ENCODE peak calls at places on chromosomes 7 and 10, in nine cellular contexts. One of them, this sample, is unnamed.

GRCh38 chr7:81175291-81175942 is 256.6 kb upstream of the SEMA3C start:
- DNase-seq in tibial artery: no peak
- DNase-seq in fibroblast of the aortic adventitia: no peak
- DNase-seq in choroid plexus epithelial cell: no peak
- DNase-seq in body of pancreas: no peak
- DNase-seq in CD8-positive, alpha-beta T cell: no peak
- DNase-seq in astrocyte of the spinal cord: peak
- DNase-seq in fibroblast of mammary gland: no peak
- DNase-seq in OCI-LY7: no peak
- DNase-seq in this sample: no peak

GRCh38 chr7:139782932-139783331 is 5.1 kb upstream of the HIPK2 start:
- DNase-seq in choroid plexus epithelial cell: no peak
- DNase-seq in tibial artery: no peak
- DNase-seq in astrocyte of the spinal cord: no peak
- DNase-seq in fibroblast of mammary gland: no peak
- DNase-seq in CD8-positive, alpha-beta T cell: no peak
- DNase-seq in body of pancreas: no peak
- DNase-seq in fibroblast of the aortic adventitia: peak
- DNase-seq in OCI-LY7: no peak
- DNase-seq in this sample: no peak

GRCh38 chr10:30935078-30935477 is 96.6 kb downstream of the ZNF438 start:
- DNase-seq in OCI-LY7: no peak
- DNase-seq in tibial artery: no peak
- DNase-seq in CD8-positive, alpha-beta T cell: no peak
- DNase-seq in fibroblast of the aortic adventitia: no peak
- DNase-seq in choroid plexus epithelial cell: no peak
- DNase-seq in astrocyte of the spinal cord: no peak
- DNase-seq in fibroblast of mammary gland: no peak
- DNase-seq in body of pancreas: no peak
- DNase-seq in this sample: no peak

GRCh38 chr10:86264481-86265231 is 101.9 kb downstream of the GRID1 start:
- DNase-seq in CD8-positive, alpha-beta T cell: no peak
- DNase-seq in OCI-LY7: no peak
- DNase-seq in astrocyte of the spinal cord: no peak
- DNase-seq in fibroblast of mammary gland: no peak
- DNase-seq in body of pancreas: peak
- DNase-seq in tibial artery: peak
- DNase-seq in choroid plexus epithelial cell: no peak
- DNase-seq in fibroblast of the aortic adventitia: no peak
- DNase-seq in this sample: no peak

GRCh38 chr10:6445671-6446278 is 134.3 kb downstream of the PRKCQ start:
- DNase-seq in fibroblast of the aortic adventitia: peak
- DNase-seq in choroid plexus epithelial cell: peak
- DNase-seq in fibroblast of mammary gland: peak
- DNase-seq in astrocyte of the spinal cord: peak
- DNase-seq in tibial artery: peak
- DNase-seq in body of pancreas: no peak
- DNase-seq in CD8-positive, alpha-beta T cell: peak
- DNase-seq in OCI-LY7: peak
- DNase-seq in this sample: no peak

GRCh38 chr10:99328579-99329237 is 448 bp upstream of the CNNM1 start:
- DNase-seq in OCI-LY7: no peak
- DNase-seq in fibroblast of the aortic adventitia: peak
- DNase-seq in choroid plexus epithelial cell: no peak
- DNase-seq in tibial artery: no peak
- DNase-seq in CD8-positive, alpha-beta T cell: no peak
- DNase-seq in astrocyte of the spinal cord: no peak
- DNase-seq in fibroblast of mammary gland: peak
- DNase-seq in body of pancreas: no peak
- DNase-seq in this sample: no peak

GRCh38 chr10:2246747-2247146 is 509.4 kb upstream of the ADARB2 start:
- DNase-seq in CD8-positive, alpha-beta T cell: no peak
- DNase-seq in OCI-LY7: no peak
- DNase-seq in tibial artery: no peak
- DNase-seq in astrocyte of the spinal cord: no peak
- DNase-seq in body of pancreas: no peak
- DNase-seq in fibroblast of mammary gland: no peak
- DNase-seq in fibroblast of the aortic adventitia: no peak
- DNase-seq in choroid plexus epithelial cell: no peak
- DNase-seq in this sample: no peak

GRCh38 chr10:58554316-58554715 is 41.6 kb downstream of the BICC1 start:
- DNase-seq in choroid plexus epithelial cell: no peak
- DNase-seq in tibial artery: no peak
- DNase-seq in CD8-positive, alpha-beta T cell: no peak
- DNase-seq in astrocyte of the spinal cord: no peak
- DNase-seq in OCI-LY7: no peak
- DNase-seq in fibroblast of mammary gland: no peak
- DNase-seq in fibroblast of the aortic adventitia: no peak
- DNase-seq in body of pancreas: no peak
- DNase-seq in this sample: no peak

GRCh38 chr10:86106616-86107015 is 260.0 kb downstream of the GRID1 start:
- DNase-seq in OCI-LY7: no peak
- DNase-seq in fibroblast of mammary gland: no peak
- DNase-seq in fibroblast of the aortic adventitia: no peak
- DNase-seq in body of pancreas: no peak
- DNase-seq in astrocyte of the spinal cord: no peak
- DNase-seq in tibial artery: no peak
- DNase-seq in CD8-positive, alpha-beta T cell: no peak
- DNase-seq in choroid plexus epithelial cell: no peak
- DNase-seq in this sample: no peak

GRCh38 chr7:728602-729001 is 1.5 kb upstream of the PRKAR1B start:
- DNase-seq in CD8-positive, alpha-beta T cell: no peak
- DNase-seq in astrocyte of the spinal cord: no peak
- DNase-seq in fibroblast of mammary gland: no peak
- DNase-seq in body of pancreas: no peak
- DNase-seq in choroid plexus epithelial cell: no peak
- DNase-seq in tibial artery: no peak
- DNase-seq in fibroblast of the aortic adventitia: no peak
- DNase-seq in OCI-LY7: no peak
- DNase-seq in this sample: no peak
- H3K4me3 ChIP-seq in CD8-positive, alpha-beta T cell: no peak
- H3K4me3 ChIP-seq in astrocyte of the spinal cord: no peak
- H3K4me3 ChIP-seq in fibroblast of mammary gland: no peak
- H3K4me3 ChIP-seq in body of pancreas: no peak
- H3K4me3 ChIP-seq in choroid plexus epithelial cell: peak
- H3K4me3 ChIP-seq in tibial artery: no peak
- H3K4me3 ChIP-seq in fibroblast of the aortic adventitia: peak
- H3K4me3 ChIP-seq in OCI-LY7: peak
- H3K4me3 ChIP-seq in this sample: no peak

DNA sequence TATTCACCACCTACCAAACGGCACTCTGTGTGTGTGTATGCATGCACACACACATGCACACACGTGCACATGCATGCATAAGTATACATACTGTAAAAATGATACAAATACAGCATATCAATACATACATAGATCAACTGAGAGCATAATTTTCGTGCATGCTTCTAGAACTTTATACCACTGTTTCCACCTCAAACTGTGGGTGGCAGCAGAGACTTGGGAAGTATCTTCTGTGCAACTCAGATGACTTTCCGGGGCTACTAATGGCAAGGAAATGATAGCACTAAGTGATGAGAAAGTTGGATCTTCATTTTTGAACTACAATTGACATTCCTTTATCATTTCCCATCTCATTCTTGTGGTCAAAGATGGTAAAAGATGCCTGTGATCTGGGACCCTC is 570.7 kb downstream of the REEP3 start:
- DNase-seq in CD8-positive, alpha-beta T cell: no peak
- DNase-seq in fibroblast of the aortic adventitia: no peak
- DNase-seq in astrocyte of the spinal cord: no peak
- DNase-seq in fibroblast of mammary gland: no peak
- DNase-seq in body of pancreas: no peak
- DNase-seq in tibial artery: no peak
- DNase-seq in choroid plexus epithelial cell: peak
- DNase-seq in OCI-LY7: no peak
- DNase-seq in this sample: no peak
- TF ChIP-seq CTCF in CD8-positive, alpha-beta T cell: no peak
- TF ChIP-seq CTCF in fibroblast of the aortic adventitia: no peak
- TF ChIP-seq CTCF in astrocyte of the spinal cord: peak
- TF ChIP-seq CTCF in fibroblast of mammary gland: peak
- TF ChIP-seq CTCF in body of pancreas: no peak
- TF ChIP-seq CTCF in tibial artery: peak
- TF ChIP-seq CTCF in choroid plexus epithelial cell: peak
- TF ChIP-seq CTCF in OCI-LY7: peak
- TF ChIP-seq CTCF in this sample: no peak

GRCh38 chr7:127683776-127684681 is 32.0 kb downstream of the SND1 start:
- DNase-seq in fibroblast of mammary gland: peak
- DNase-seq in choroid plexus epithelial cell: peak
- DNase-seq in astrocyte of the spinal cord: peak
- DNase-seq in tibial artery: no peak
- DNase-seq in fibroblast of the aortic adventitia: peak
- DNase-seq in body of pancreas: no peak
- DNase-seq in OCI-LY7: peak
- DNase-seq in CD8-positive, alpha-beta T cell: no peak
- DNase-seq in this sample: no peak

GRCh38 chr7:127680983-127681382 is 29.0 kb downstream of the SND1 start:
- DNase-seq in OCI-LY7: no peak
- DNase-seq in fibroblast of mammary gland: no peak
- DNase-seq in astrocyte of the spinal cord: no peak
- DNase-seq in tibial artery: no peak
- DNase-seq in CD8-positive, alpha-beta T cell: no peak
- DNase-seq in body of pancreas: no peak
- DNase-seq in choroid plexus epithelial cell: no peak
- DNase-seq in fibroblast of the aortic adventitia: no peak
- DNase-seq in this sample: no peak

GRCh38 chr7:127678947-127679346 is 27.0 kb downstream of the SND1 start:
- DNase-seq in fibroblast of the aortic adventitia: peak
- DNase-seq in body of pancreas: no peak
- DNase-seq in OCI-LY7: no peak
- DNase-seq in fibroblast of mammary gland: peak
- DNase-seq in astrocyte of the spinal cord: peak
- DNase-seq in CD8-positive, alpha-beta T cell: no peak
- DNase-seq in tibial artery: no peak
- DNase-seq in choroid plexus epithelial cell: peak
- DNase-seq in this sample: no peak

GRCh38 chr7:127678330-127678729 is 26.3 kb downstream of the SND1 start:
- DNase-seq in CD8-positive, alpha-beta T cell: no peak
- DNase-seq in tibial artery: no peak
- DNase-seq in fibroblast of mammary gland: no peak
- DNase-seq in body of pancreas: no peak
- DNase-seq in fibroblast of the aortic adventitia: no peak
- DNase-seq in OCI-LY7: no peak
- DNase-seq in astrocyte of the spinal cord: peak
- DNase-seq in choroid plexus epithelial cell: no peak
- DNase-seq in this sample: no peak

GRCh38 chr7:127682140-127682539 is 30.1 kb downstream of the SND1 start:
- DNase-seq in body of pancreas: no peak
- DNase-seq in choroid plexus epithelial cell: no peak
- DNase-seq in astrocyte of the spinal cord: no peak
- DNase-seq in fibroblast of the aortic adventitia: no peak
- DNase-seq in CD8-positive, alpha-beta T cell: no peak
- DNase-seq in tibial artery: no peak
- DNase-seq in OCI-LY7: no peak
- DNase-seq in fibroblast of mammary gland: no peak
- DNase-seq in this sample: no peak
- H3K4me3 ChIP-seq in body of pancreas: no peak
- H3K4me3 ChIP-seq in choroid plexus epithelial cell: no peak
- H3K4me3 ChIP-seq in astrocyte of the spinal cord: no peak
- H3K4me3 ChIP-seq in fibroblast of the aortic adventitia: no peak
- H3K4me3 ChIP-seq in CD8-positive, alpha-beta T cell: no peak
- H3K4me3 ChIP-seq in tibial artery: no peak
- H3K4me3 ChIP-seq in OCI-LY7: no peak
- H3K4me3 ChIP-seq in fibroblast of mammary gland: no peak
- H3K4me3 ChIP-seq in this sample: no peak

GRCh38 chr7:110007316-110007910 is 1083.5 kb upstream of the LRRN3 start:
- DNase-seq in body of pancreas: no peak
- DNase-seq in choroid plexus epithelial cell: no peak
- DNase-seq in fibroblast of the aortic adventitia: no peak
- DNase-seq in fibroblast of mammary gland: no peak
- DNase-seq in CD8-positive, alpha-beta T cell: no peak
- DNase-seq in OCI-LY7: no peak
- DNase-seq in astrocyte of the spinal cord: no peak
- DNase-seq in tibial artery: no peak
- DNase-seq in this sample: no peak

GRCh38 chr7:109997837-109998236 is 1093.1 kb upstream of the LRRN3 start:
- DNase-seq in fibroblast of mammary gland: no peak
- DNase-seq in CD8-positive, alpha-beta T cell: no peak
- DNase-seq in astrocyte of the spinal cord: no peak
- DNase-seq in tibial artery: no peak
- DNase-seq in fibroblast of the aortic adventitia: no peak
- DNase-seq in OCI-LY7: no peak
- DNase-seq in body of pancreas: no peak
- DNase-seq in choroid plexus epithelial cell: no peak
- DNase-seq in this sample: no peak

GRCh38 chr7:110001254-110001938 is 1089.5 kb upstream of the LRRN3 start:
- DNase-seq in OCI-LY7: no peak
- DNase-seq in choroid plexus epithelial cell: no peak
- DNase-seq in fibroblast of the aortic adventitia: no peak
- DNase-seq in fibroblast of mammary gland: no peak
- DNase-seq in body of pancreas: no peak
- DNase-seq in tibial artery: no peak
- DNase-seq in CD8-positive, alpha-beta T cell: no peak
- DNase-seq in astrocyte of the spinal cord: no peak
- DNase-seq in this sample: no peak

DNA sequence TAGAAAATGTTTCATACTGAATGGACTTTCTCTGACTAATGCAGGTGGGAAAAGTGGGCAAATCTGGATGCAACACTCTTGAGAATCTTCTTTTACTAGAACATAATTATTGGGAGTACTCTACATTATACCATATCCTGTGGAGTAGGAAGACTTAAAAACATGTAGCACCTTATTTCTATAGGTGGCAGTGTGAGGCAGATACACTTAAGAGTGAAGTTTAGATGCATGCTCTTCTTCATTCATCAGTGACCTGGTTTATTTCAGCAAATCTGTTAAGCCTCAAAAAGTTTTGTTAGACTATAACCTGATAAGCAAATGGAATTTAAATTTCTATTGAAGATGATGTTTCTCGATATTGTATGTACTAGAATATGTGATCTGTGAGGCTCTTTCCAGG is 1087.1 kb upstream of the LRRN3 start:
- DNase-seq in fibroblast of mammary gland: no peak
- DNase-seq in fibroblast of the aortic adventitia: no peak
- DNase-seq in choroid plexus epithelial cell: peak
- DNase-seq in body of pancreas: no peak
- DNase-seq in astrocyte of the spinal cord: no peak
- DNase-seq in CD8-positive, alpha-beta T cell: no peak
- DNase-seq in tibial artery: no peak
- DNase-seq in OCI-LY7: no peak
- DNase-seq in this sample: no peak
- TF ChIP-seq CTCF in fibroblast of mammary gland: no peak
- TF ChIP-seq CTCF in fibroblast of the aortic adventitia: no peak
- TF ChIP-seq CTCF in choroid plexus epithelial cell: no peak
- TF ChIP-seq CTCF in body of pancreas: no peak
- TF ChIP-seq CTCF in astrocyte of the spinal cord: no peak
- TF ChIP-seq CTCF in CD8-positive, alpha-beta T cell: no peak
- TF ChIP-seq CTCF in tibial artery: no peak
- TF ChIP-seq CTCF in OCI-LY7: peak
- TF ChIP-seq CTCF in this sample: no peak